ENCODE peak calls at places on chromosomes 5 and 9, in ten cellular contexts. M is neural progenitor cell, H is fibroblast of lung, G is transverse colon, X is heart left ventricle, V is PC-3, J is uterus, Z is HCT116, W is IMR-90, E is ascending aorta. T is an unnamed sample. For H3K36me3, the result is how much of the 10 kb centered on the place peaks cover.

GRCh38 chr5:7759257-7759871 is 91.6 kb downstream of the CFAP90 start:
- DNase-seq in W (no peak), G (no peak), X (no peak), M (no peak), E (no peak), V (no peak), H (no peak), J (no peak), Z (no peak), T (peak)

GRCh38 chr9:77809552-77809951 is 161.4 kb upstream of the GNA14 start:
- DNase-seq in W (peak), J (no peak), V (no peak), H (no peak), M (no peak), G (no peak), X (no peak), E (no peak), Z (no peak), T (no peak)

GRCh38 chr5:16467363-16468219 is 2.0 kb upstream of the ZNF622 start:
- DNase-seq in V (peak), G (no peak), M (no peak), Z (no peak), J (no peak), H (peak), W (peak), E (no peak), X (no peak), T (no peak)

GRCh38 chr5:119330367-119331183 is 25.2 kb upstream of the TNFAIP8 start:
- DNase-seq in J (no peak), Z (no peak), M (no peak), G (no peak), E (no peak), H (no peak), W (no peak), V (no peak), X (no peak), T (no peak)

GRCh38 chr9:95229230-95229933 is 88.1 kb downstream of the FANCC start:
- DNase-seq in H (no peak), Z (no peak), V (no peak), G (no peak), X (no peak), M (no peak), W (no peak), E (no peak), J (no peak), T (no peak)

GRCh38 chr9:78149738-78150291 is 86.1 kb upstream of the CEP78 start:
- DNase-seq in V (no peak), G (no peak), J (no peak), E (no peak), H (no peak), X (no peak), W (no peak), M (no peak), Z (no peak), T (peak)

GRCh38 chr5:4191703-4192102 is 596.1 kb downstream of the IRX1 start:
- DNase-seq in G (no peak), J (no peak), V (no peak), Z (no peak), W (no peak), E (no peak), M (no peak), X (no peak), H (no peak), T (no peak)

GRCh38 chr5:395156-395920 is 47.6 kb upstream of the EXOC3 start:
- DNase-seq in X (no peak), E (no peak), H (peak), W (peak), G (no peak), V (peak), M (no peak), J (no peak), Z (no peak), T (no peak)

GRCh38 chr5:116554764-116555163 is 19.9 kb downstream of the SEMA6A start:
- DNase-seq in W (no peak), M (peak), G (no peak), X (no peak), Z (no peak), H (no peak), V (no peak), J (no peak), E (no peak), T (no peak)

GRCh38 chr5:41790038-41790776 is 80.0 kb downstream of the OXCT1 start:
- DNase-seq in X (no peak), W (peak), M (no peak), H (peak), V (peak), J (no peak), Z (no peak), G (no peak), E (no peak), T (peak)

GRCh38 chr9:91771027-91771426 is 179.0 kb downstream of the ROR2 start:
- DNase-seq in H (peak), Z (no peak), W (peak), M (peak), X (peak), E (no peak), V (peak), G (peak), J (peak), T (peak)

GRCh38 chr9:114452219-114453169 is 52.8 kb downstream of the WHRN start:
- DNase-seq in Z (no peak), W (no peak), E (no peak), J (no peak), X (no peak), G (peak), H (no peak), V (no peak), M (no peak), T (no peak)

GRCh38 chr5:63959177-63959982 is 2.9 kb downstream of the HTR1A start:
- DNase-seq in W (no peak), M (peak), Z (no peak), J (no peak), G (no peak), H (no peak), X (no peak), V (peak), E (no peak), T (peak)

GRCh38 chr9:642014-642413 is 199.5 kb upstream of the DMRT1 start:
- DNase-seq in X (no peak), Z (no peak), V (no peak), W (no peak), H (no peak), J (no peak), M (peak), G (no peak), E (no peak), T (no peak)

GRCh38 chr5:169886033-169886432 is 94.3 kb downstream of the INSYN2B start:
- DNase-seq in Z (no peak), V (no peak), M (no peak), G (no peak), X (no peak), W (no peak), H (no peak), J (no peak), E (no peak), T (no peak)

GRCh38 chr5:78060421-78060820 is 234.1 kb downstream of the AP3B1 start:
- DNase-seq in V (peak), G (no peak), W (peak), M (no peak), J (no peak), Z (no peak), X (no peak), H (peak), E (no peak), T (no peak)

DNA sequence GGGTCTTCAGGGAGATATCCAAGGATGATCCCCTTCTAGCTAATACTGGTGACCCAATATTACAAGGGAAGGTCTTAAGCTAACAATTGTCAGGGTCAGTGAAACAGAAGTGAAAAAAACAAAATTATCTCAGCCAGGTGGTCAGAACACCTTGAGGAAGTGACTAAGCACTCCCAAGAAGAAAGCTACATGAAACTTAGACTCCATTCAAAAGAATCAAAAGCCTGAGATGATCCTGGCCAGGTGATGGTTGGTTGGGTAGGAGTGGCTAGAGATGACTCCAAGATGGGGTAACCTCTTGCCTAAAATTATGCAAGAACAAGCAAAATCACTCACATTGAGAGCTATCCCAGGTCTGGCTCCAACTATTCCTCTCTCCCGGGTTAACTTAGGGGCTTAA is 5.4 kb downstream of the VCP start:
- DNase-seq in X (no peak), V (no peak), J (no peak), Z (no peak), E (no peak), H (no peak), M (no peak), W (no peak), G (no peak), T (no peak)
- H3K36me3 ChIP-seq in X (half or more), V (half or more), J (under half), Z (half or more), E (half or more), H (under half), M (under half), W (half or more), G (under half), T (half or more)

GRCh38 chr9:17138503-17138902 is 3.7 kb downstream of the CNTLN start:
- DNase-seq in M (no peak), V (no peak), W (no peak), J (no peak), H (no peak), Z (no peak), X (no peak), G (no peak), E (no peak), T (no peak)

GRCh38 chr9:17134843-17135577 is at the start of gene CNTLN:
- DNase-seq in W (peak), X (peak), E (peak), H (peak), M (peak), Z (peak), J (peak), V (peak), G (peak), T (peak)

GRCh38 chr9:17134396-17134842 is 421 bp upstream of the CNTLN start:
- DNase-seq in Z (no peak), G (no peak), X (no peak), V (peak), M (no peak), W (peak), E (no peak), J (no peak), H (peak), T (peak)

GRCh38 chr9:17137576-17137975 is 2.7 kb downstream of the CNTLN start:
- DNase-seq in E (no peak), X (no peak), W (peak), J (no peak), G (no peak), M (no peak), Z (no peak), V (no peak), H (peak), T (no peak)

GRCh38 chr9:17135578-17135904 is 701 bp downstream of the CNTLN start:
- DNase-seq in V (peak), J (no peak), H (no peak), X (no peak), M (no peak), E (no peak), W (no peak), Z (no peak), G (no peak), T (no peak)
- H3K4me3 ChIP-seq in V (peak), J (peak), H (peak), X (peak), M (peak), E (peak), W (peak), Z (peak), G (peak), T (peak)

GRCh38 chr5:140014751-140015150 is 28.3 kb downstream of the NRG2 start:
- DNase-seq in G (no peak), E (no peak), W (no peak), J (no peak), H (no peak), Z (no peak), M (no peak), V (no peak), X (no peak), T (no peak)

GRCh38 chr5:140010798-140011197 is 32.3 kb downstream of the NRG2 start:
- DNase-seq in E (no peak), W (no peak), X (no peak), V (no peak), Z (no peak), M (no peak), H (no peak), G (no peak), J (no peak), T (no peak)

GRCh38 chr5:140013536-140013935 is 29.6 kb downstream of the NRG2 start:
- DNase-seq in M (no peak), Z (no peak), E (no peak), W (no peak), H (no peak), J (no peak), X (no peak), V (no peak), G (no peak), T (no peak)

GRCh38 chr5:140011297-140011802 is 31.7 kb downstream of the NRG2 start:
- DNase-seq in M (no peak), G (no peak), Z (no peak), J (no peak), E (no peak), W (peak), X (peak), V (peak), H (no peak), T (no peak)

GRCh38 chr5:140012443-140012842 is 30.7 kb downstream of the NRG2 start:
- DNase-seq in X (no peak), M (no peak), E (no peak), J (no peak), H (no peak), G (no peak), V (no peak), W (no peak), Z (no peak), T (no peak)
- H3K27ac ChIP-seq in X (no peak), M (no peak), E (no peak), J (no peak), H (no peak), G (no peak), V (no peak), W (no peak), Z (no peak), T (no peak)

GRCh38 chr5:32100903-32101302 is 73.2 kb downstream of the GOLPH3 start:
- DNase-seq in M (no peak), G (no peak), J (no peak), X (no peak), E (no peak), H (no peak), Z (no peak), W (no peak), V (no peak), T (no peak)

GRCh38 chr5:32107291-32107690 is 66.8 kb downstream of the GOLPH3 start:
- DNase-seq in V (no peak), J (no peak), W (no peak), Z (no peak), E (no peak), M (no peak), G (no peak), X (no peak), H (no peak), T (no peak)

GRCh38 chr5:32100230-32100629 is 73.9 kb downstream of the GOLPH3 start:
- DNase-seq in V (no peak), M (no peak), Z (no peak), J (no peak), E (no peak), G (no peak), W (no peak), X (no peak), H (no peak), T (no peak)

GRCh38 chr5:32102254-32102653 is 71.9 kb downstream of the GOLPH3 start:
- DNase-seq in M (no peak), Z (no peak), W (no peak), E (no peak), X (no peak), J (no peak), V (no peak), H (no peak), G (no peak), T (no peak)

DNA sequence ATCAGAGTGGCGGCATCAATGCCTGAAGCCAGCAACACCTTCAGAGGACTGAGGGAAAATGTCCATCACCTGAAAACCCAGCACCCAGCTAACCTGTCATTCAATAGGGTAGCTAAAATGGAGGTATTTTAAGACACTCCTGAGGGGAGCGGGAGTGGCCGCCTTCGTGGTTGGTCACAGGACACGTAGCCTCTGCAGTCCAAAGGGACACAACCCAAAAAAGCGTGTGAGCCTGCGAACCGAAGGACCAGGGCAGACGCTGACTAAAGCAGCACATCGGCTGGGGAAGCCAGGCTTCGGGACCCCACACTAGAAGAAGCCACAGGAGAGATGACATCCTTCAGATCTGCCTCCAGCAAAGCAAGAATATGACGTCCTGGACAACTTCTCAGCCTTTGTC is 70.6 kb downstream of the GOLPH3 start:
- DNase-seq in E (no peak), H (no peak), J (no peak), G (no peak), W (no peak), X (no peak), Z (no peak), M (no peak), V (no peak), T (no peak)
- H3K36me3 ChIP-seq in E (half or more), H (under half), J (under half), G (under half), W (half or more), X (under half), Z (under half), M (under half), V (under half), T (under half)

GRCh38 chr9:124286292-124286931 is 28.7 kb downstream of the NEK6 start:
- DNase-seq in J (peak), G (peak), X (no peak), H (peak), Z (peak), V (no peak), M (no peak), E (no peak), W (peak), T (no peak)
- H3K4me3 ChIP-seq in J (no peak), G (no peak), X (no peak), H (no peak), Z (no peak), V (no peak), M (no peak), E (no peak), W (no peak), T (no peak)

GRCh38 chr5:31733365-31733764 is 94.4 kb downstream of the PDZD2 start:
- DNase-seq in E (no peak), W (no peak), H (no peak), X (peak), V (peak), M (no peak), J (no peak), G (no peak), Z (no peak), T (no peak)

GRCh38 chr5:31731710-31732301 is 92.9 kb downstream of the PDZD2 start:
- DNase-seq in X (no peak), H (no peak), M (no peak), W (no peak), G (no peak), J (no peak), Z (no peak), E (no peak), V (no peak), T (no peak)

GRCh38 chr5:31738199-31738598 is 99.3 kb downstream of the PDZD2 start:
- DNase-seq in H (no peak), Z (no peak), G (no peak), X (peak), J (no peak), W (no peak), E (no peak), V (no peak), M (no peak), T (no peak)

GRCh38 chr5:31731016-31731415 is 92.1 kb downstream of the PDZD2 start:
- DNase-seq in E (no peak), M (no peak), H (no peak), J (no peak), G (no peak), W (no peak), Z (no peak), V (no peak), X (no peak), T (no peak)

DNA sequence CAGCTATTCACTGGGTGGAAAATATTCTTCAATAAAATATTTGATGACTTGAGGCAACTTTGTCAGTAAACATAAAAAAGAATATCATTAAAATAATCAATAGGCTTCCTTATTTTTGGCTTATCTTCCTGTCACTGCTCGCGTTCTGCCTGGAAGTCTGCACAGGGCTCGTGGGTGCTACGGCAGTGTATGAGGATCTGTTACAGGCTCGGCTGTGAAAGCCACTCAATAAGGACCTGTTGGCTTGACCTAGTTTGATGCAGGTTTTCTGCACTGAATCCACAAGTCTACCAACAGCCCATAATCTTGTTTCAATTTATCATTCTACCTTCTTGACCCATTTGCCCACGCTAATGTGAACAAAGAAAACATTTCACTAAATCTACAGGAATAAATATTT is 97.2 kb downstream of the PDZD2 start:
- DNase-seq in E (no peak), H (no peak), W (no peak), G (no peak), J (no peak), X (no peak), V (no peak), M (no peak), Z (no peak), T (no peak)
- H3K27ac ChIP-seq in E (no peak), H (no peak), W (no peak), G (no peak), J (no peak), X (no peak), V (no peak), M (no peak), Z (no peak), T (no peak)

GRCh38 chr9:136364369-136364748 is 815 bp upstream of the DNLZ start:
- DNase-seq in V (no peak), M (no peak), J (no peak), G (no peak), W (no peak), E (no peak), Z (no peak), H (no peak), X (no peak), T (no peak)
- H3K36me3 ChIP-seq in V (under half), M (under half), J (under half), G (under half), W (under half), E (under half), Z (under half), H (under half), X (under half), T (under half)

GRCh38 chr5:154090656-154091055 is 51.9 kb downstream of the MFAP3 start:
- DNase-seq in E (no peak), J (no peak), H (no peak), G (no peak), M (no peak), Z (no peak), V (peak), W (no peak), X (no peak), T (no peak)

GRCh38 chr5:154098465-154098864 is 59.7 kb downstream of the MFAP3 start:
- DNase-seq in H (no peak), X (no peak), G (no peak), E (no peak), V (no peak), M (no peak), J (no peak), Z (no peak), W (no peak), T (no peak)

GRCh38 chr5:154097031-154097430 is 58.3 kb downstream of the MFAP3 start:
- DNase-seq in V (peak), Z (no peak), X (no peak), G (no peak), W (no peak), H (no peak), M (peak), E (no peak), J (no peak), T (no peak)

GRCh38 chr5:154092356-154092755 is 53.6 kb downstream of the MFAP3 start:
- DNase-seq in H (no peak), W (peak), G (no peak), V (no peak), X (no peak), Z (no peak), M (no peak), E (no peak), J (no peak), T (no peak)

GRCh38 chr5:154095819-154096380 is 57.1 kb downstream of the MFAP3 start:
- DNase-seq in X (no peak), H (no peak), E (no peak), W (no peak), G (no peak), Z (no peak), M (no peak), J (no peak), V (no peak), T (peak)
- H3K4me3 ChIP-seq in X (no peak), H (no peak), E (no peak), W (no peak), G (no peak), Z (no peak), M (no peak), J (no peak), V (no peak), T (no peak)

GRCh38 chr5:178193251-178193809 is 6.2 kb upstream of the GMCL2 start:
- DNase-seq in J (no peak), H (no peak), V (peak), G (no peak), M (no peak), X (no peak), E (no peak), Z (no peak), W (no peak), T (no peak)
- H3K27ac ChIP-seq in J (no peak), H (no peak), V (no peak), G (no peak), M (no peak), X (no peak), E (no peak), Z (no peak), W (no peak), T (no peak)